ENCODE peak calls at places on chromosomes 3 and 15, in five cellular contexts. One of them, this sample, is unnamed.

GRCh38 chr15:40060241-40060961 is 21.4 kb upstream of the SRP14 start:
- DNase-seq in PC-3: no peak
- DNase-seq in esophagus squamous epithelium: no peak
- DNase-seq in body of pancreas: no peak
- DNase-seq in colonic mucosa: no peak
- DNase-seq in this sample: no peak

GRCh38 chr3:111801697-111802655 is 57.1 kb upstream of the PHLDB2 start:
- DNase-seq in PC-3: peak; percentile 97
- DNase-seq in colonic mucosa: no peak
- DNase-seq in body of pancreas: peak; percentile 30
- DNase-seq in esophagus squamous epithelium: no peak
- DNase-seq in this sample: no peak

GRCh38 chr15:34582461-34583357 is 742 bp downstream of the GOLGA8B start:
- DNase-seq in PC-3: peak; percentile 54
- DNase-seq in body of pancreas: peak; percentile 51
- DNase-seq in esophagus squamous epithelium: no peak
- DNase-seq in colonic mucosa: peak; percentile 59
- DNase-seq in this sample: no peak

GRCh38 chr3:148459931-148460513 is 237.7 kb upstream of the AGTR1 start:
- DNase-seq in colonic mucosa: no peak
- DNase-seq in PC-3: peak; percentile 16
- DNase-seq in body of pancreas: no peak
- DNase-seq in esophagus squamous epithelium: no peak
- DNase-seq in this sample: no peak

GRCh38 chr3:149466192-149466591 is 8.3 kb upstream of the TM4SF4 start:
- DNase-seq in PC-3: peak; percentile 45
- DNase-seq in body of pancreas: no peak
- DNase-seq in colonic mucosa: no peak
- DNase-seq in esophagus squamous epithelium: no peak
- DNase-seq in this sample: no peak

GRCh38 chr3:136860541-136860940 is 1.5 kb upstream of the NCK1 start:
- DNase-seq in PC-3: no peak
- DNase-seq in esophagus squamous epithelium: no peak
- DNase-seq in body of pancreas: no peak
- DNase-seq in colonic mucosa: no peak
- DNase-seq in this sample: no peak

GRCh38 chr3:172096881-172097420 is 57.6 kb downstream of the FNDC3B start:
- DNase-seq in body of pancreas: peak; percentile 81
- DNase-seq in colonic mucosa: peak; percentile 60
- DNase-seq in PC-3: peak; percentile 88
- DNase-seq in esophagus squamous epithelium: no peak
- DNase-seq in this sample: no peak

GRCh38 chr3:160180581-160181216 is 44.5 kb upstream of the C3orf80 start:
- DNase-seq in body of pancreas: no peak
- DNase-seq in esophagus squamous epithelium: no peak
- DNase-seq in PC-3: peak; percentile 46
- DNase-seq in colonic mucosa: no peak
- DNase-seq in this sample: no peak

GRCh38 chr3:52836471-52836845 is 1.6 kb upstream of the MUSTN1 start:
- DNase-seq in PC-3: no peak
- DNase-seq in esophagus squamous epithelium: no peak
- DNase-seq in colonic mucosa: no peak
- DNase-seq in body of pancreas: no peak
- DNase-seq in this sample: no peak
- H3K4me1 ChIP-seq in PC-3: peaks cover 5% of the 10 kb centered on the region
- H3K4me1 ChIP-seq in esophagus squamous epithelium: no peaks in the 10 kb centered on the region
- H3K4me1 ChIP-seq in colonic mucosa: no peaks in the 10 kb centered on the region
- H3K4me1 ChIP-seq in body of pancreas: peaks cover 16% of the 10 kb centered on the region
- H3K4me1 ChIP-seq in this sample: peaks cover 2% of the 10 kb centered on the region

GRCh38 chr3:9784876-9785443 is 7.3 kb downstream of the TADA3 start:
- DNase-seq in esophagus squamous epithelium: no peak
- DNase-seq in colonic mucosa: no peak
- DNase-seq in body of pancreas: no peak
- DNase-seq in PC-3: no peak
- DNase-seq in this sample: no peak

GRCh38 chr3:9787714-9788113 is 4.6 kb downstream of the TADA3 start:
- DNase-seq in esophagus squamous epithelium: no peak
- DNase-seq in colonic mucosa: no peak
- DNase-seq in body of pancreas: no peak
- DNase-seq in PC-3: no peak
- DNase-seq in this sample: no peak

GRCh38 chr3:9786209-9786739 is 6.0 kb downstream of the TADA3 start:
- DNase-seq in PC-3: no peak
- DNase-seq in colonic mucosa: no peak
- DNase-seq in esophagus squamous epithelium: no peak
- DNase-seq in body of pancreas: no peak
- DNase-seq in this sample: no peak

GRCh38 chr3:9785602-9786001 is 6.7 kb downstream of the TADA3 start:
- DNase-seq in body of pancreas: no peak
- DNase-seq in PC-3: no peak
- DNase-seq in esophagus squamous epithelium: no peak
- DNase-seq in colonic mucosa: no peak
- DNase-seq in this sample: no peak

DNA sequence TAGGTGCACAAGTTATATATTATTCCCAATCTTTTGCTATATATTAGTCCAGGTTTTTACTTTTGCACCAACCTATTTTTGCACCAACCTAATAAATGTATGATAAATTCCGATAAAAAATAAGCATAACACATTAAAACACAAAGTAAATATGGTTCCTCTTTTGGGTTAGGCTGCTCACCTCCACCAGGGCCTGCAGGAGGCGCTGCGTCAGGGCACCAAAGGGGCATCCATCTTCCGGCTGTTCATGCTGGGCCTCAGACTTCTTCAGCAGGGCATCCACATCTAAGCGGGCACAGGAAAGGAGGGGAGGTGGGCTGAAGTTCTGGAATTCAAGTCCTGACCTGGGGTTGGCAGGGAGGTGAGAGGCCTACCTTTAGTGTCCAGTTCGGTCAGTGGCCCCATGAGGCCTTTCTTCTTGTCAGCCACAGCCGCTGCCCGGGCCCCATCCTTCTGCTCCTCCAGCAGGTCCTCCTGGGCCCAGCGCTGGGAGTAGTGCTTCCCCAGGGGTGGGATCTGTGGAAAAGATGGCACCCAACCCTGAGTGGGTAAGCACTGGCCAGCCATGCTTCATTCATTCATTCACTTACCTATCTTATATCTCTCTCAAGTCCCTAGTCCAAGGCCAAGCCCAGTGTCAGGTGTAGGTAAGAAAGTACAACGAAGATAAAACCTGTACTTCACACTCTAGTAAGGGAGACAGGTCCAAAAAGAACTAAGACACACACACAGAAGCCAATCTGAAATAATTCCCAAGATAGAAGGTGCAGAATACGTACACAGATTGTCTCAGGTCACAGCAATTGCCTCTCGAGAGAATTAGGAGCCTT is 5.2 kb downstream of the TADA3 start:
- DNase-seq in PC-3: no peak
- DNase-seq in body of pancreas: no peak
- DNase-seq in esophagus squamous epithelium: no peak
- DNase-seq in colonic mucosa: no peak
- DNase-seq in this sample: no peak
- TF ChIP-seq CTCF in PC-3: peak; percentile 67
- TF ChIP-seq CTCF in body of pancreas: no peak
- TF ChIP-seq CTCF in esophagus squamous epithelium: peak; percentile 18
- TF ChIP-seq CTCF in colonic mucosa: peak; percentile 21
- TF ChIP-seq CTCF in this sample: peak; percentile 78

DNA sequence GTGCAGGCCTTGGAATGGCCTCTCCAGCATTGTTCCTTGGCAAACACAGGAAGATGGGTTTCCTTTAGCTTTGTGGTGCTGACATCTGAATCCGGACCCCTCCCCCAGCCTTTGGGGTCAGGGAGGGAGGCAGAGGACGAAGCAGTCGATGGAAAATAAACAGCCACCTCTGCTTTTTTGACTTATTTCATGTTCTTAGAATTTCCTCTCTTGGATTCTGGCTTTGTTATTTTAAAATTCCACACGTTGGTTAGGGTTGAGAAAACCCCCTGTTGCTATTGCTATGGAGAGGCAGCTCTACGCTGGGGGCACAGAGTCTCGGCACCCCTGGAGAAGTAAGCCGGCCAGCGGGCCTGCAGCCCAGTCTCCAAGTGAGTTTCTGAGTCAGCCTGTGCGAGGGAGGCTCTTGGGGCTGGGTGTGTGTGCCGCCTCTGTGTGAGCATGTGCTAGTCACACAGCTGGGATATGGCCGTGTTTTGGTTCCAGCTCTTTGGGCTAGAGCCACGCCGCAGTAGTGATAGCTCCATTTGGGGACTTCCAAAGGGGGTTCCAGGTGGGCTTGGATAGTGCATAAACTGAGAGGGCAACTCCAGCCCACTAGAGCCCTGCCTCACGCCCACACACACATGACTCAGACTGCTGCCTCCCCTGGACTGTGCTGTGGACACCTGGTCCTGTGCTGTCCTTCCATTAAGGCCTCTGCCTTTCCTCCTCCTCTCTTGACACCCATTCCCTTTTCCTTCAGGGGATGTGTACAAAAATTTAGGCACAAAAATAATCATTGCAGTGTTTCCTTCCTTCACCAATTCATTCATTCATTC is 58.8 kb downstream of the AMOTL2 start:
- DNase-seq in colonic mucosa: peak; percentile 42
- DNase-seq in PC-3: peak; percentile 18
- DNase-seq in body of pancreas: peak; percentile 48
- DNase-seq in esophagus squamous epithelium: no peak
- DNase-seq in this sample: no peak
- H3K4me1 ChIP-seq in colonic mucosa: peaks cover 5% of the 10 kb centered on the region
- H3K4me1 ChIP-seq in PC-3: peaks cover 56% of the 10 kb centered on the region
- H3K4me1 ChIP-seq in body of pancreas: peaks cover 46% of the 10 kb centered on the region
- H3K4me1 ChIP-seq in esophagus squamous epithelium: peaks cover 36% of the 10 kb centered on the region
- H3K4me1 ChIP-seq in this sample: peaks cover 68% of the 10 kb centered on the region

DNA sequence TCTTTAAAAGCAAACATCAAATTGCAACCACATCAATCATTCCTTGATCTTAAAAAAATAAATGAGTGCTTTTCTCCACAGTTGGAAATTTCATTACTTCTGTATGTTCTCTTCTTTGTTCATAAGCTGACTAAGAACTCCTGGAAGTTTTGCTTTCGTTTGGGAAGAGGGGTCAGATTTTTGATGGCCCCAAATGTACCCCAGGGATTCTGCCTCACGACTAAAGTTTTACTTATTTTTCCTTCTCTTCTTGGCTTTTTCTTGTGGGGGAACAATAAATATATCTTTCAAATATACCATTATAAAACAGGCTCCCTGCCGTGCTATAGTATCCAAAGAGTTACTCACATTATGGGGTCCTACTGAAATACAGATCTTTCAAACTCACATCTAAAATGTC is 215.0 kb upstream of the CDIN1 start:
- DNase-seq in colonic mucosa: no peak
- DNase-seq in esophagus squamous epithelium: no peak
- DNase-seq in body of pancreas: no peak
- DNase-seq in PC-3: no peak
- DNase-seq in this sample: no peak
- TF ChIP-seq CTCF in colonic mucosa: no peak
- TF ChIP-seq CTCF in esophagus squamous epithelium: no peak
- TF ChIP-seq CTCF in body of pancreas: no peak
- TF ChIP-seq CTCF in PC-3: no peak
- TF ChIP-seq CTCF in this sample: no peak

GRCh38 chr3:194521514-194522260 is 34.9 kb upstream of the ATP13A3 start:
- DNase-seq in esophagus squamous epithelium: no peak
- DNase-seq in body of pancreas: no peak
- DNase-seq in colonic mucosa: no peak
- DNase-seq in PC-3: peak; percentile 82
- DNase-seq in this sample: no peak

GRCh38 chr3:194526164-194526563 is 39.4 kb upstream of the ATP13A3 start:
- DNase-seq in PC-3: no peak
- DNase-seq in esophagus squamous epithelium: no peak
- DNase-seq in colonic mucosa: no peak
- DNase-seq in body of pancreas: no peak
- DNase-seq in this sample: no peak

GRCh38 chr3:194518652-194519051 is 31.9 kb upstream of the ATP13A3 start:
- DNase-seq in PC-3: no peak
- DNase-seq in esophagus squamous epithelium: no peak
- DNase-seq in body of pancreas: no peak
- DNase-seq in colonic mucosa: no peak
- DNase-seq in this sample: no peak

GRCh38 chr3:194527726-194528125 is 40.9 kb upstream of the ATP13A3 start:
- DNase-seq in body of pancreas: no peak
- DNase-seq in PC-3: no peak
- DNase-seq in esophagus squamous epithelium: no peak
- DNase-seq in colonic mucosa: no peak
- DNase-seq in this sample: no peak

DNA sequence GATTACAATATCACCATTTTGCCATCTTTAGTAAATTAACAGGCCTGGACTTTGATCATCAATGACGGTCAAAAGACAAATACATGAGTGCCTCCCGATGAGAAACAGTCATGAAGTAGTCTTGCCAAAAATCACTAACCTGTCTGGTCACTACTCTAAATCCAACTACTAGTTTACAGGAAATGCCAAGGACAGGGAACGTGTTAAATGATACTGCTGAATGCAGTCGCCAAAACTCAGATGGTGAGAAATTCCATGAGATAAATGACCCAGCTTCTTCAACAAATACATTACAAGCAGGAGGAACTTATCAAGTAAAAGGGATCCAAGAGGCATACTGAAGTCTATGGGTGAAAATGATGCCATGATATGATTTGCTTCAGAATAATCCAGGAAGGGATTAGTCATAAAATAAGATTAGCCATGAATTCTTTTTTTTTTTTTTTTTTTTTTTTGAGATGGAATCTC is 35.8 kb upstream of the ATP13A3 start:
- DNase-seq in esophagus squamous epithelium: no peak
- DNase-seq in body of pancreas: no peak
- DNase-seq in PC-3: peak; percentile 82
- DNase-seq in colonic mucosa: no peak
- DNase-seq in this sample: no peak
- H3K4me1 ChIP-seq in esophagus squamous epithelium: peaks cover 9% of the 10 kb centered on the region
- H3K4me1 ChIP-seq in body of pancreas: peaks cover 26% of the 10 kb centered on the region
- H3K4me1 ChIP-seq in PC-3: peaks cover 28% of the 10 kb centered on the region
- H3K4me1 ChIP-seq in colonic mucosa: no peaks in the 10 kb centered on the region
- H3K4me1 ChIP-seq in this sample: peaks cover 2% of the 10 kb centered on the region

DNA sequence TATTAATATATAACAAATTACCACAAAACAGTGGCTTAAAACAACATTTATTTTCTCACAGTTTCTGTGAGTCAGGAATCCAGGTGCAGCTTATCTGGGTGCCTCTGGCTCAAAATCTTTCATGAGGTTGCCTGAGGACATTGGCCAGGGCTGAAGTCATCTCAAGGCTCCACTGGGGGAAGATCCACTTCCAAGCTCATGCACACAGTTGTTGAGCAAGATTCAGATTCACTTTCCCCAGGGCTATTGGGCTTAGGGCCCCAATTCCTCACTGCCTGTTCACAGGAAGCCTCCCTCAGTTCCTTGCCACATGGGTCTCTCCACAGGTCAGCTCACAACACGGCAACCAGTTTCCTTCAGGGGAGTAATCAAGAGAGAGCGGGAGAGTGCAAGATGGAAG is 35.0 kb downstream of the RFTN1 start:
- DNase-seq in body of pancreas: no peak
- DNase-seq in esophagus squamous epithelium: no peak
- DNase-seq in colonic mucosa: no peak
- DNase-seq in PC-3: peak; percentile 42
- DNase-seq in this sample: no peak
- TF ChIP-seq CTCF in body of pancreas: no peak
- TF ChIP-seq CTCF in esophagus squamous epithelium: no peak
- TF ChIP-seq CTCF in colonic mucosa: no peak
- TF ChIP-seq CTCF in PC-3: no peak
- TF ChIP-seq CTCF in this sample: no peak

GRCh38 chr15:70447511-70447910 is 315.8 kb downstream of the UACA start:
- DNase-seq in colonic mucosa: no peak
- DNase-seq in body of pancreas: no peak
- DNase-seq in PC-3: no peak
- DNase-seq in esophagus squamous epithelium: no peak
- DNase-seq in this sample: no peak
- H3K4me1 ChIP-seq in colonic mucosa: no peaks in the 10 kb centered on the region
- H3K4me1 ChIP-seq in body of pancreas: no peaks in the 10 kb centered on the region
- H3K4me1 ChIP-seq in PC-3: no peaks in the 10 kb centered on the region
- H3K4me1 ChIP-seq in esophagus squamous epithelium: no peaks in the 10 kb centered on the region
- H3K4me1 ChIP-seq in this sample: no peaks in the 10 kb centered on the region

This sample was measured in Panc1.